ENCODE peak calls at places on chromosomes 1 and 21, in five cellular contexts. O is esophagus squamous epithelium, E is uterus, Z is fibroblast of pulmonary artery, T is bronchial epithelial cell. N is an unnamed sample.

GRCh38 chr1:20469406-20470076 is 16.5 kb downstream of the CAMK2N1 start:
- DNase-seq in O (no peak), E (no peak), Z (peak; percentile 7), T (no peak), N (no peak)

GRCh38 chr1:47420547-47420946 is 4.5 kb downstream of the FOXE3 start:
- DNase-seq in O (no peak), E (no peak), Z (no peak), T (no peak), N (no peak)

GRCh38 chr1:187942986-187943385 is 1114.2 kb downstream of the PLA2G4A start:
- DNase-seq in O (no peak), E (no peak), Z (no peak), T (no peak), N (no peak)

GRCh38 chr21:28872218-28872617 is 120.5 kb downstream of the LTN1 start:
- DNase-seq in O (no peak), E (peak; percentile 28), Z (no peak), T (peak; percentile 86), N (no peak)

GRCh38 chr1:198559362-198559761 is 18.9 kb upstream of the ATP6V1G3 start:
- DNase-seq in O (no peak), E (no peak), Z (no peak), T (no peak), N (no peak)

GRCh38 chr1:118210051-118210722 is 25.2 kb upstream of the SPAG17 start:
- DNase-seq in O (no peak), E (no peak), Z (no peak), T (peak; percentile 62), N (no peak)

GRCh38 chr1:170318736-170319135 is 173.0 kb downstream of the NTMT2 start:
- DNase-seq in O (no peak), E (no peak), Z (no peak), T (no peak), N (no peak)

GRCh38 chr1:54403808-54404261 is 2.4 kb downstream of the SSBP3 start:
- DNase-seq in O (no peak), E (no peak), Z (peak; percentile 54), T (peak; percentile 62), N (no peak)

GRCh38 chr1:68438310-68438709 is 11.4 kb downstream of the RPE65 start:
- DNase-seq in O (no peak), E (no peak), Z (no peak), T (peak; percentile 23), N (no peak)

GRCh38 chr1:218439541-218440295 is 94.6 kb downstream of the TGFB2 start:
- DNase-seq in O (no peak), E (no peak), Z (no peak), T (no peak), N (no peak)

GRCh38 chr1:51998007-51998406 is 7.5 kb upstream of the RAB3B start:
- DNase-seq in O (no peak), E (no peak), Z (no peak), T (no peak), N (no peak)

GRCh38 chr1:24702511-24703293 is 42.5 kb upstream of the CLIC4 start:
- DNase-seq in O (no peak), E (no peak), Z (peak; percentile 56), T (peak; percentile 64), N (no peak)

GRCh38 chr1:154808909-154809262 is 61.2 kb downstream of the KCNN3 start:
- DNase-seq in O (no peak), E (no peak), Z (no peak), T (no peak), N (peak; percentile 59)

GRCh38 chr1:113976609-113977278 is 2.5 kb upstream of the OLFML3 start:
- DNase-seq in O (no peak), E (peak; percentile 50), Z (peak; percentile 74), T (peak; percentile 16), N (no peak)

GRCh38 chr1:4336507-4336906 is 317.9 kb upstream of the AJAP1 start:
- DNase-seq in O (no peak), E (no peak), Z (no peak), T (no peak), N (no peak)

GRCh38 chr1:201760516-201760915 is 68.4 kb upstream of the IPO9 start:
- DNase-seq in O (no peak), E (no peak), Z (peak; percentile 62), T (no peak), N (no peak)

GRCh38 chr1:32249831-32250525 is 1.1 kb upstream of the LCK start:
- DNase-seq in O (peak; percentile 26), E (peak; percentile 77), Z (peak; percentile 58), T (peak; percentile 79), N (peak; percentile 88)

GRCh38 chr1:176090766-176091165 is 116.3 kb downstream of the COP1 start:
- DNase-seq in O (no peak), E (no peak), Z (no peak), T (no peak), N (no peak)

DNA sequence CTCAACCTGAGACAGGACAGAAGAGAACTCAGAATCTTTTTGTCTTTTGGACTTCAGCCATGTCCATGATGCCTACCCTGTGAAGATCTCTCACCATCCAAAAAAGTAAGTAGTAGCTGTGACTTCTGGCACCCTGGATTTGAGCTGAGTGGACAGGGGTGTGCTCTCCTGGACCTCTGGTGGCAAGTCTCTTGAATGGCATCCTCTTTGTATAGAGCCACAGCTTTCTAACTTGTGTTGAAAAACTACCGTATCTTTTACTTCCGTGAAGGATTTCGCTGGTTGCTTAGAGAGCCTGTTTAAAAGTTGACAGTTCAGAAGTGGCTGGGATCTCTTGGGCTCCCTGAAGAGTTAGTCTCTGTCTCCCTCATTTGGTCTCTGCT is 1.8 kb downstream of the MFN2 start:
- DNase-seq in O (no peak), E (no peak), Z (peak; percentile 69), T (no peak), N (no peak)
- TF ChIP-seq CTCF in O (peak; percentile 55), E (peak; percentile 7), Z (peak; percentile 67), T (peak; percentile 61), N (no peak)

DNA sequence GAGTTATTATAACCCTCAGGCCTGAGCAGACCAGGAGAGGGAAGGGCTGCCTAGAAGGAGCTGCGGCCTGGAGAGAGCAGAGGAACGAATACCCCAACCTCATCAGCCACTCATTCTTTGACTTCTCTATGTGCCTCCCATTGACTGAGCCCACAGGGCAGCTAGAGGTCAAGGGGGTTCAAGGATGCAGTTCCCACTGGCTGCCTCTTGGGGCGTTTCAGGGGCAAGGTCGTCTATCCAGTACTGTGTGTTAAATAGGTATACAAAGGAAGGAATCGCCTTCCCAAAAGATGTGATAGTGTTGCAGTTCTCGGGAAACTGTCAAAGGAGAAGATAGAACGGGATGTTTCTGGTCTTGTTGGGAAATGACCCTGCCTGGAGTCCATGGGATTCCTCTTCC is 250.6 kb downstream of the PRDM2 start:
- DNase-seq in O (no peak), E (no peak), Z (no peak), T (no peak), N (peak; percentile 17)
- TF ChIP-seq CTCF in O (no peak), E (no peak), Z (peak; percentile 16), T (no peak), N (peak; percentile 25)

GRCh38 chr21:37166733-37167132 is 93.7 kb downstream of the TTC3 start:
- DNase-seq in O (no peak), E (no peak), Z (peak; percentile 28), T (peak; percentile 20), N (peak; percentile 25)
- TF ChIP-seq CTCF in O (peak; percentile 27), E (no peak), Z (no peak), T (peak; percentile 21), N (peak; percentile 42)

GRCh38 chr1:229035748-229036082 is 235.2 kb upstream of the RAB4A start:
- DNase-seq in O (no peak), E (no peak), Z (no peak), T (no peak), N (no peak)
- TF ChIP-seq CTCF in O (no peak), E (no peak), Z (no peak), T (no peak), N (no peak)

DNA sequence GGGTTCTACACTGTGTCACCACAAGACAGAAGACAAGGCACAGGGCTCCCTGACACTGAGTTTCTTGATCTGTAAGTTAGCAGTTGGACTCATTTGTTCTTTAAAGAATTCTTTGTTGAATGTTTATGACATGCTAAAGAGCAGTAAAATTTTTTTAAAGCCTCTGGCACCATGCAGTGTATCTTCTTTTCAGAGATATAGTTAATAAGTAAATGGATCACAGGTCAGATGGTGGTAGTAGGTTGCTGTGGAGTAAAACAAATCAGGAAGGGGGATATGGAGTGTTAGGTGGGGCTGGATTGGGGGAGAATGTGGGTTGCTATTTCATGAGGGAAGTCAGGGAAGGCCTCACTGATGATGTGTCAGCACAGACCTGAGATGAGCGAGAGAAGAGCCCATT is 2.0 kb downstream of the CLCA4 start:
- DNase-seq in O (no peak), E (no peak), Z (no peak), T (no peak), N (no peak)
- TF ChIP-seq CTCF in O (no peak), E (no peak), Z (no peak), T (no peak), N (no peak)

GRCh38 chr1:29689372-29690030 is 453.2 kb downstream of the PTPRU start:
- DNase-seq in O (no peak), E (no peak), Z (no peak), T (no peak), N (no peak)
- TF ChIP-seq CTCF in O (no peak), E (no peak), Z (no peak), T (peak; percentile 8), N (peak; percentile 35)

DNA sequence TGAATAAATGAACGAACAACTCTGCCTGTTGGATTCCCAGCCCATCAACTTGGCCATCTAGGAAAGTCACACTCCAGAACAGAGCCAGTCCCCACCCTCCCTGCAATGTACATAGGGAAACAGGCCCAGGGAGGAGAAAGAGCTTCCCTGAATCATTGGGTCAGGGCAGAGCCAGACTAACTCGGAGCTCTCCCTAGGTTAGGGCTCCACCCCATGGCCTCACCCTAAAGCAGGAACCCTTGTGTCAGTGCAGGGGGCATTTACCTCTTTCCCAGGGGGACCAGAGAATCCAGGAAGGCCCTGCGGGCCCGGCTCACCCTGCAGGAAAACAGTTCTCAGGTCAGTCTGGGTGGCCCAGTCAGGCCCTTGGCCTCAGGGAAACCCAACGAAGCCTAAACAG is 11.6 kb downstream of the COL9A2 start:
- DNase-seq in O (no peak), E (no peak), Z (no peak), T (peak; percentile 30), N (no peak)
- TF ChIP-seq CTCF in O (no peak), E (no peak), Z (no peak), T (peak; percentile 40), N (peak; percentile 21)

DNA sequence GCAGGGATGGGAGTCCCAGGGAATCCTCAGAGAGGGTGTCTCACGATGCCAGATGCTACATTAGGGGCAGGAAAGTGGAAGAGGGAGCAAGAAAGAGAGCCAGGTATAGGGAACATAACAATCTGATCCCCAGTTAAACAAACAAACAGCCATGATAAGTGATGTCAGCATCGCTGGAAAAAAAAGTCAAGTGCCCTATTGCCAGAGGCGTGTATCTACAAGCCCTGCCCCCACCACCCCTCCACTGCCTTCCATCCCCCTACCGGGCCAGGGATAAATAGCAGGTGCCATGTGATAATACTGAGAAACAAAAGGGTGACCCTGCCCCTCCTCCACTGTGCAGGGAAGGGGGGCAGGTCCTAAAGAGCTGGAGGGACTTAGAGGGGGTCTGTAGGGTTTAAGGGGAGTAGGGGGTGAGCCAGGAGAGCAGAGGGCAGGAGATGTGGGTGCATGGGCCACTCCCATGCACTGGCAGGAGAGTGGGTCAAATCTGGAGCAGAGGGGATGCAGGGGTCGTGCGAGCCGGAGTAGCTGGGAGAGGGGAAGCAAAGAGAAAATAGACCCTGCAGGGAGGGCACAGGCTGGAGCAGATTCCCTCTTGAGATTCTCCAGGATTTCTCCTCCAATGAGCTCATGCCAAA is 3.4 kb downstream of the SLC26A9 start:
- DNase-seq in O (no peak), E (no peak), Z (no peak), T (peak; percentile 43), N (peak; percentile 34)
- TF ChIP-seq CTCF in O (no peak), E (no peak), Z (no peak), T (peak; percentile 34), N (no peak)

GRCh38 chr1:206504363-206504713 is 3.0 kb upstream of the RASSF5 start:
- DNase-seq in O (no peak), E (no peak), Z (no peak), T (no peak), N (no peak)
- TF ChIP-seq CTCF in O (no peak), E (no peak), Z (no peak), T (no peak), N (no peak)

N was measured in GM13977.